ENCODE peak calls at places on chromosomes 4 and X, in four cellular contexts. F, H, J and P are unnamed samples. For H3K4me1, the result is how much of the 10 kb centered on the place peaks cover.

GRCh38 chr4:119728692-119729593 is 100.3 kb upstream of the PDE5A start:
- DNase-seq in F (no peak), H (no peak), J (no peak), P (no peak)

GRCh38 chr4:36325916-36326315 is 44.5 kb downstream of the DTHD1 start:
- DNase-seq in J (no peak), F (no peak), H (no peak), P (no peak)

GRCh38 chr4:139817657-139818452 is 152.2 kb downstream of the MGST2 start:
- DNase-seq in J (no peak), F (no peak), H (no peak), P (no peak)

GRCh38 chr4:138300616-138301015 is 58.5 kb upstream of the SLC7A11 start:
- DNase-seq in F (no peak), H (no peak), J (no peak), P (no peak)

GRCh38 chr4:18214656-18215055 is 193.1 kb upstream of the LCORL start:
- DNase-seq in J (no peak), F (no peak), H (no peak), P (no peak)

GRCh38 chr4:159983080-159983479 is 880.2 kb downstream of the RAPGEF2 start:
- DNase-seq in H (no peak), F (no peak), J (no peak), P (no peak)

GRCh38 chr4:114364857-114365256 is 233.8 kb upstream of the UGT8 start:
- DNase-seq in H (no peak), F (no peak), J (no peak), P (no peak)

GRCh38 chr4:26173619-26174018 is 147.2 kb upstream of the RBPJ start:
- DNase-seq in F (no peak), H (no peak), J (no peak), P (no peak)

GRCh38 chr4:185115827-185116232 is 27.2 kb upstream of the SLC25A4 start:
- DNase-seq in J (peak), F (no peak), H (no peak), P (no peak)

GRCh38 chr4:116529129-116529528 is 556.2 kb downstream of the TRAM1L1 start:
- DNase-seq in H (no peak), F (no peak), J (no peak), P (no peak)

GRCh38 chr4:74926007-74926406 is 6.9 kb upstream of the PARM1 start:
- DNase-seq in F (no peak), J (no peak), H (no peak), P (no peak)

GRCh38 chr4:127686656-127687055 is 43.5 kb upstream of the SLC25A31 start:
- DNase-seq in F (peak), J (no peak), H (no peak), P (no peak)

GRCh38 chrX:55624403-55624802 is 1.2 kb downstream of the FOXR2 start:
- DNase-seq in J (no peak), H (no peak), F (no peak), P (no peak)

GRCh38 chr4:2487632-2488031 is 18.7 kb downstream of the RNF4 start:
- DNase-seq in J (no peak), H (no peak), F (no peak), P (no peak)

GRCh38 chr4:337143-337931 is at the start of gene ZNF141:
- DNase-seq in F (no peak), J (peak), H (peak), P (peak)

GRCh38 chr4:140372607-140373327 is 679 bp upstream of the SCOC start:
- DNase-seq in F (peak), H (no peak), J (peak), P (no peak)

GRCh38 chr4:134601706-134602105 is 400.1 kb upstream of the PABPC4L start:
- DNase-seq in H (no peak), J (no peak), F (no peak), P (no peak)

GRCh38 chr4:17367201-17367600 is 144.7 kb downstream of the QDPR start:
- DNase-seq in H (no peak), F (no peak), J (no peak), P (no peak)

GRCh38 chr4:158670975-158671664 is 567 bp downstream of the C4orf46 start:
- DNase-seq in H (peak), J (peak), F (peak), P (no peak)

GRCh38 chrX:110410598-110410997 is 52.0 kb downstream of the RTL9 start:
- DNase-seq in J (no peak), F (no peak), H (no peak), P (no peak)

GRCh38 chrX:41621236-41621651 is 67.5 kb upstream of the GPR34 start:
- DNase-seq in H (no peak), F (no peak), J (peak), P (no peak)

GRCh38 chrX:102934624-102935023 is 2.4 kb upstream of the RAB40AL start:
- DNase-seq in J (peak), H (peak), F (no peak), P (no peak)

GRCh38 chrX:132292753-132293152 is 73.5 kb upstream of the RAP2C start:
- DNase-seq in J (peak), H (peak), F (peak), P (no peak)

GRCh38 chrX:40539214-40540142 is 41.3 kb upstream of the ATP6AP2 start:
- DNase-seq in H (no peak), F (no peak), J (no peak), P (no peak)

GRCh38 chr4:89929425-89930272 is 35.0 kb downstream of the MMRN1 start:
- DNase-seq in H (no peak), J (no peak), F (no peak), P (no peak)

GRCh38 chr4:158673633-158674032 is 1.5 kb downstream of the ETFDH start:
- DNase-seq in F (no peak), J (no peak), H (no peak), P (no peak)

GRCh38 chrX:153792368-153792767 is 1.8 kb downstream of the IDH3G start:
- DNase-seq in F (no peak), J (no peak), H (no peak), P (no peak)

GRCh38 chr4:20193522-20193902 is 58.2 kb upstream of the SLIT2 start:
- DNase-seq in J (no peak), H (no peak), F (no peak), P (no peak)
- H3K27ac ChIP-seq in J (peak), H (no peak), F (no peak), P (peak)

GRCh38 chrX:45758738-45759397 is 558.2 kb upstream of the DIPK2B start:
- DNase-seq in H (no peak), J (no peak), F (no peak), P (no peak)

GRCh38 chrX:45762699-45763647 is 562.3 kb upstream of the DIPK2B start:
- DNase-seq in F (no peak), H (no peak), J (no peak), P (no peak)

GRCh38 chrX:45760187-45760742 is 559.6 kb upstream of the DIPK2B start:
- DNase-seq in F (no peak), J (no peak), H (no peak), P (no peak)

GRCh38 chrX:45765281-45765680 is 564.6 kb upstream of the DIPK2B start:
- DNase-seq in F (no peak), J (no peak), H (no peak), P (no peak)

DNA sequence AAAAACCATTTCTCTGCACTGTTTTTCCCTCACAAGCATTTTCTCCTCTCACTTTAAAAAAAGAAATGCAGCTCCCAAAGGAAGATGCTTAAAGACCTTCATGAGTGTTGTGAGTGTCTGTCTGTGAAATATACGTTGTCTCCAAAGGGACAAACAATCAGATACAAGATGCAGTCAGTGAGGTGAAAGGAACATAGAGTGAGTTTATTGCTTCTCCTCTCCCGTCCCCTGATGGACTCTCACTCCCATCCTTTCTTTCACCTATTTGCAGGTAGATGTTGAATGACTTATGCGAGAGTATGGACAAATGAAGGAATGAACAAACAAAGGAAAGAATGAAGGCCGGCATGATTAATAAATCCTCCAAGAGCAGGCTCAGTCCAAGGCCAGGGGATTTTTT is 561.2 kb upstream of the DIPK2B start:
- DNase-seq in J (no peak), H (no peak), F (no peak), P (no peak)
- H3K4me1 ChIP-seq in J (under half), H (under half), F (half or more), P (under half)

GRCh38 chr4:168319486-168320019 is 1.0 kb upstream of the DDX60 start:
- DNase-seq in F (no peak), H (no peak), J (no peak), P (no peak)
- H3K27ac ChIP-seq in F (peak), H (no peak), J (no peak), P (peak)

DNA sequence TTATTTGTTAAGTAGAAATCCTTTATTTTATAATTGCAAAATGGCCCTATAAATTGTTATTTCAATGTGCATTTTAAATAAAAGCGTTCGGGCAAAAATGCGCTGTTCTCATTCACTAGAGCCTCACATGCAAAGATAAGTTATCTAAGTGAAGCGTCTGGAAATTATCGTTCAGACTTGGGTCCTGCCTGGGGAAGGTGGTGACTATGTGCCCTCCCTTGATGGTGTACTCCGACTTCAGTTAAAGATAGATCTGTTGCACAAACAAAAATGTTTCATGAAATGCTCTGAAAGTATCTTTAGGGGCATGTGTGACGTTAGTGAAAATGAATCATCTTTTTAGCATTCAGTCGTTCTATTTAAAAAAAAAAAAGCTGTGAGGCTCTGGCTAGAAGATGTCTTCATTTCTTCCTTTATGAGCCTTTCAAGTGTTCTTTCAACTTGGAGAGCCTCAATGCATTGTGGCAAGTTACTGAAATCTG is 82.8 kb downstream of the AFF1 start:
- DNase-seq in H (no peak), F (no peak), J (no peak), P (no peak)
- H3K4me1 ChIP-seq in H (under half), F (under half), J (under half), P (half or more)

GRCh38 chr4:44674471-44674870 is 3.7 kb upstream of the GUF1 start:
- DNase-seq in F (no peak), J (no peak), H (no peak), P (no peak)

GRCh38 chr4:44671636-44672035 is 6.6 kb upstream of the GUF1 start:
- DNase-seq in J (no peak), F (no peak), H (no peak), P (no peak)

GRCh38 chr4:44668521-44668920 is 9.7 kb upstream of the GUF1 start:
- DNase-seq in H (no peak), J (no peak), F (no peak), P (no peak)

DNA sequence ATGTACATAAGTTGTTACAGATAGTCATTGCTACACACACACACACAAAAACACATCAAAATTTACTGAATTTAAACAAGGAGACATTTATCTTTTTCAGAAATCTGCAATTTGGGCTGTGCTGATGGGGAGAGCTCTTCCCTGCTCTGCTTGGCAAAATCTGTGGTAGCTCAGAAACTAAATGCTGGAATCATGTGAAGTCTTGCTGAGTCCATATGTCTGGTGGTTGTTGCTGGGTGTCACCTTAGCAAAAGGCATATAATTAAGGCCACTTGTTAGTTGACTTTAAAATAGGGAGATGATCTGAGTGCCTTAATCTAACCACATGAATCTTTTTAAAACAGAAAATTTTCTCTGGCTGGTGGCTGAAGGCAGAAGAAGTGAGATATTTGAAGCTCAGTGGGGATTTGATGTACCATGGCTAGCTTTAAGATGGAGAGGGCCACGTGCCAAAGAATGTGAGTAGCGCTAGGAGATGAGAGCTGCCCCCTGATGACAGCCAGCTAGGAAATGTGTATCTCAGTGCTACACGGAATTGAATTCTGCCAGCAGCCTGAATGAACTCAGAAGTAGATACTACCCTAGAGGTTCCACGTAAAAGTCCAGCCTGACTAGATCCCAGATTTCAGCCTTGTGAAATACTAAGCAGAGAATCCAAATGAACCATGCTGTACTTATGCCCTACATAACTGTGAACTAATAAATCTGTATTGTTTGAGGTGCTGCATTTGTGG is 7.6 kb upstream of the GUF1 start:
- DNase-seq in F (no peak), J (no peak), H (no peak), P (no peak)
- H3K27ac ChIP-seq in F (no peak), J (no peak), H (no peak), P (no peak)

GRCh38 chr4:177010421-177010820 is 217.7 kb upstream of the VEGFC start:
- DNase-seq in J (no peak), F (no peak), H (no peak), P (no peak)

GRCh38 chr4:177005801-177006230 is 213.1 kb upstream of the VEGFC start:
- DNase-seq in H (no peak), F (no peak), J (no peak), P (no peak)

GRCh38 chr4:177008071-177008835 is 215.5 kb upstream of the VEGFC start:
- DNase-seq in H (no peak), J (no peak), F (no peak), P (no peak)

GRCh38 chr4:177008836-177009501 is 216.2 kb upstream of the VEGFC start:
- DNase-seq in H (no peak), F (no peak), J (no peak), P (no peak)

DNA sequence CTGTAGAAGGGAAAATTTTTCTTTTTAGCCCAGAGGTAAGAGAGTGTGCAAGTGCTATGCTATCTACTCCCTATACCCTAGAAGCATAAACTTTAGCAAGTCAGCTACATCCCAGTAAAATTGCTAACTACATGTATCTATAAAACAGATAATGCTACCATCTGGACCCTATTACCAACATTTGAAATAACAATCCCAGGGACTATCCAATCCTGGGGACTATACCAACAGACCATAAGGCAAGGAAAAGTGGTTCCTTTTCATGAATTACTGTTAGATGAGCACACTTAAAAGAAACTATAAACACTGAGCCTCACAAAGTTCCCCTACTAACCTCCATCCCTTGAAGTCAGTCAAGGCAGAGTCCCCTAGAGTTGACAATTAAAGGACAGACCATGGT is 213.6 kb upstream of the VEGFC start:
- DNase-seq in J (no peak), H (no peak), F (no peak), P (no peak)
- H3K4me1 ChIP-seq in J (under half), H (under half), F (under half), P (under half)

DNA sequence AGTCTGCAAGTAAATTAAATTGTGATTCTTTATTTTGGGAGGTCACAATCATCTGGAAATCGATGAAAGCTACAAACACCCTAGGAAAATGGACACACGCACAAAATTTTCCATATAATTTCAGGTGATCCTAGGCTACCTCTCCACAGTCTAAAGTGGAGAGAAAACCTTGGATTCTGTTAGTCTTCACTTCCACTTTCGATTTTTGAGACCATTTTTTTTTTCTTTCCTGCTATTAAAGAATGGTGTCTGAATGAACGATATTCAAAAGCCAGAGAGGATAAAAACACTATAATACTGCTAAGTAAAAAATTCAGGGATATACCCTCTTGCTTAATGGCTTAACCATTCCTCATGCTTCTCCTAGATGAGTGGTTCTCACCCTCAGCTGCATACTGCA is 1.7 kb downstream of the FBXL5 start:
- DNase-seq in J (no peak), H (no peak), F (no peak), P (no peak)
- H3K27ac ChIP-seq in J (peak), H (no peak), F (no peak), P (peak)

DNA sequence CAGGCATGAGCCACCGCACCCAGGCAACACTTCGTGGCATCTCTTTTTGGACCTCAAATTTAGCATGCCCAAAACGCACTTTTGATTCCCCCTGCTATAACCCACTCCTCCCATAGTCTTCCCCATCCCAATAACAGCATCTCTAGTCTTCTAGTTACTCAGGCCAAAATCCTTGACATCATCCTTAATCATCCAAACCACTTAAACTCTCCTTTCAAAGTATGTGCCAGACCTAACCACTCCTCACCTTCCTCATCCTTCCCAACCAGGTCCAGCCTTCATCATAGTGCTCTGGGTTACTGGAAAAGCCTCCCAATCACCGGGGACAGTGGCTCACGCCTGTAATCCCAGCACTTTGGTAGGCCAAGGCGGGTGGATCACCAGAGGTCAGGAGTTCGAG is 41.9 kb downstream of the AFAP1 start:
- DNase-seq in F (no peak), J (no peak), H (no peak), P (no peak)
- H3K4me1 ChIP-seq in F (under half), J (half or more), H (under half), P (under half)

GRCh38 chr4:21947768-21948346 is 715 bp downstream of the KCNIP4 start:
- DNase-seq in F (no peak), J (no peak), H (no peak), P (no peak)

GRCh38 chr4:21949073-21949457 is 493 bp upstream of the KCNIP4 start:
- DNase-seq in H (peak), J (no peak), F (no peak), P (no peak)

GRCh38 chr4:21952549-21952948 is 4.0 kb upstream of the KCNIP4 start:
- DNase-seq in H (no peak), J (no peak), F (no peak), P (no peak)

GRCh38 chr4:21948347-21949072 is at the start of gene KCNIP4:
- DNase-seq in F (no peak), J (peak), H (peak), P (no peak)

GRCh38 chr4:21946858-21947257 is 1.7 kb downstream of the KCNIP4 start:
- DNase-seq in J (no peak), F (no peak), H (no peak), P (no peak)
- H3K27ac ChIP-seq in J (no peak), F (no peak), H (no peak), P (no peak)